ENCODE peak calls at places on chromosomes 11 and 22, in eight cellular contexts. One of them, this sample, is unnamed.

GRCh38 chr11:118908931-118909618 is 16.7 kb downstream of the BCL9L start:
- DNase-seq in H1: peak
- DNase-seq in posterior vena cava: peak
- DNase-seq in T-cell: no peak
- DNase-seq in lower lobe of right lung: peak
- DNase-seq in H7: peak
- DNase-seq in central memory CD4-positive, alpha-beta T cell: no peak
- DNase-seq in activated CD8-positive, alpha-beta memory T cell treated with anti-CD3 and anti-CD28 coated beads, Interleukin-2, amount 50 U/mL, for 48 hours: no peak
- DNase-seq in this sample: peak

GRCh38 chr11:66467034-66467659 is 442 bp downstream of the PELI3 start:
- DNase-seq in H1: no peak
- DNase-seq in posterior vena cava: no peak
- DNase-seq in T-cell: no peak
- DNase-seq in lower lobe of right lung: peak
- DNase-seq in H7: no peak
- DNase-seq in central memory CD4-positive, alpha-beta T cell: no peak
- DNase-seq in activated CD8-positive, alpha-beta memory T cell treated with anti-CD3 and anti-CD28 coated beads, Interleukin-2, amount 50 U/mL, for 48 hours: peak
- DNase-seq in this sample: peak

GRCh38 chr11:72776844-72777754 is 16.7 kb downstream of the STARD10 start:
- DNase-seq in H1: no peak
- DNase-seq in posterior vena cava: no peak
- DNase-seq in T-cell: no peak
- DNase-seq in lower lobe of right lung: peak
- DNase-seq in H7: peak
- DNase-seq in central memory CD4-positive, alpha-beta T cell: no peak
- DNase-seq in activated CD8-positive, alpha-beta memory T cell treated with anti-CD3 and anti-CD28 coated beads, Interleukin-2, amount 50 U/mL, for 48 hours: no peak
- DNase-seq in this sample: no peak

GRCh38 chr22:39289445-39290247 is 29.8 kb downstream of the RPL3 start:
- DNase-seq in H1: no peak
- DNase-seq in posterior vena cava: no peak
- DNase-seq in T-cell: no peak
- DNase-seq in lower lobe of right lung: no peak
- DNase-seq in H7: no peak
- DNase-seq in central memory CD4-positive, alpha-beta T cell: no peak
- DNase-seq in activated CD8-positive, alpha-beta memory T cell treated with anti-CD3 and anti-CD28 coated beads, Interleukin-2, amount 50 U/mL, for 48 hours: no peak
- DNase-seq in this sample: no peak

GRCh38 chr22:35359380-35360065 is 21.4 kb upstream of the HMOX1 start:
- DNase-seq in H1: no peak
- DNase-seq in posterior vena cava: no peak
- DNase-seq in T-cell: no peak
- DNase-seq in lower lobe of right lung: no peak
- DNase-seq in H7: no peak
- DNase-seq in central memory CD4-positive, alpha-beta T cell: no peak
- DNase-seq in activated CD8-positive, alpha-beta memory T cell treated with anti-CD3 and anti-CD28 coated beads, Interleukin-2, amount 50 U/mL, for 48 hours: no peak
- DNase-seq in this sample: no peak

GRCh38 chr11:46617451-46618314 is at the start of gene ATG13:
- DNase-seq in H1: peak
- DNase-seq in posterior vena cava: peak
- DNase-seq in T-cell: peak
- DNase-seq in lower lobe of right lung: peak
- DNase-seq in H7: peak
- DNase-seq in central memory CD4-positive, alpha-beta T cell: peak
- DNase-seq in activated CD8-positive, alpha-beta memory T cell treated with anti-CD3 and anti-CD28 coated beads, Interleukin-2, amount 50 U/mL, for 48 hours: peak
- DNase-seq in this sample: peak

GRCh38 chr11:63212742-63213141 is 30.7 kb downstream of the SLC22A25 start:
- DNase-seq in H1: no peak
- DNase-seq in posterior vena cava: no peak
- DNase-seq in T-cell: peak
- DNase-seq in lower lobe of right lung: no peak
- DNase-seq in H7: peak
- DNase-seq in central memory CD4-positive, alpha-beta T cell: peak
- DNase-seq in activated CD8-positive, alpha-beta memory T cell treated with anti-CD3 and anti-CD28 coated beads, Interleukin-2, amount 50 U/mL, for 48 hours: no peak
- DNase-seq in this sample: peak

GRCh38 chr22:24107668-24108067 is 73.6 kb upstream of the SUSD2 start:
- DNase-seq in H1: no peak
- DNase-seq in posterior vena cava: peak
- DNase-seq in T-cell: no peak
- DNase-seq in lower lobe of right lung: peak
- DNase-seq in H7: no peak
- DNase-seq in central memory CD4-positive, alpha-beta T cell: no peak
- DNase-seq in activated CD8-positive, alpha-beta memory T cell treated with anti-CD3 and anti-CD28 coated beads, Interleukin-2, amount 50 U/mL, for 48 hours: no peak
- DNase-seq in this sample: peak

GRCh38 chr11:47184711-47185304 is 1.4 kb downstream of the PACSIN3 start:
- DNase-seq in H1: no peak
- DNase-seq in posterior vena cava: no peak
- DNase-seq in T-cell: no peak
- DNase-seq in lower lobe of right lung: no peak
- DNase-seq in H7: peak
- DNase-seq in central memory CD4-positive, alpha-beta T cell: no peak
- DNase-seq in activated CD8-positive, alpha-beta memory T cell treated with anti-CD3 and anti-CD28 coated beads, Interleukin-2, amount 50 U/mL, for 48 hours: no peak
- DNase-seq in this sample: no peak

GRCh38 chr22:44698531-44699421 is 3.2 kb upstream of the PRR5 start:
- DNase-seq in H1: peak
- DNase-seq in posterior vena cava: no peak
- DNase-seq in T-cell: no peak
- DNase-seq in lower lobe of right lung: no peak
- DNase-seq in H7: peak
- DNase-seq in central memory CD4-positive, alpha-beta T cell: no peak
- DNase-seq in activated CD8-positive, alpha-beta memory T cell treated with anti-CD3 and anti-CD28 coated beads, Interleukin-2, amount 50 U/mL, for 48 hours: no peak
- DNase-seq in this sample: no peak

GRCh38 chr11:6547177-6547576 is 50.1 kb downstream of the DNHD1 start:
- DNase-seq in H1: no peak
- DNase-seq in posterior vena cava: no peak
- DNase-seq in T-cell: no peak
- DNase-seq in lower lobe of right lung: no peak
- DNase-seq in H7: no peak
- DNase-seq in central memory CD4-positive, alpha-beta T cell: no peak
- DNase-seq in activated CD8-positive, alpha-beta memory T cell treated with anti-CD3 and anti-CD28 coated beads, Interleukin-2, amount 50 U/mL, for 48 hours: no peak
- DNase-seq in this sample: no peak

GRCh38 chr11:64762916-64763803 is 3.4 kb upstream of the PYGM start:
- DNase-seq in H1: peak
- DNase-seq in posterior vena cava: peak
- DNase-seq in T-cell: peak
- DNase-seq in lower lobe of right lung: no peak
- DNase-seq in H7: peak
- DNase-seq in central memory CD4-positive, alpha-beta T cell: no peak
- DNase-seq in activated CD8-positive, alpha-beta memory T cell treated with anti-CD3 and anti-CD28 coated beads, Interleukin-2, amount 50 U/mL, for 48 hours: no peak
- DNase-seq in this sample: peak

GRCh38 chr11:134883484-134883883 is 471.4 kb upstream of the B3GAT1 start:
- DNase-seq in H1: peak
- DNase-seq in posterior vena cava: no peak
- DNase-seq in T-cell: no peak
- DNase-seq in lower lobe of right lung: no peak
- DNase-seq in H7: no peak
- DNase-seq in central memory CD4-positive, alpha-beta T cell: no peak
- DNase-seq in activated CD8-positive, alpha-beta memory T cell treated with anti-CD3 and anti-CD28 coated beads, Interleukin-2, amount 50 U/mL, for 48 hours: no peak
- DNase-seq in this sample: no peak

GRCh38 chr11:18987454-18988231 is 48.4 kb upstream of the MRGPRX1 start:
- DNase-seq in H1: no peak
- DNase-seq in posterior vena cava: no peak
- DNase-seq in T-cell: no peak
- DNase-seq in lower lobe of right lung: no peak
- DNase-seq in H7: no peak
- DNase-seq in central memory CD4-positive, alpha-beta T cell: no peak
- DNase-seq in activated CD8-positive, alpha-beta memory T cell treated with anti-CD3 and anti-CD28 coated beads, Interleukin-2, amount 50 U/mL, for 48 hours: no peak
- DNase-seq in this sample: no peak